ENCODE peak calls at places on chromosomes 3 and 15, in seven cellular contexts. O is upper lobe of right lung; J is CD8-positive, alpha-beta T cell; W is astrocyte; Y is heart left ventricle; C is GM23338; B is IMR-90. N is an unnamed sample.

GRCh38 chr3:173410836-173411235 is 13.3 kb downstream of the NLGN1 start:
- DNase-seq in W (no peak), O (no peak), C (no peak), B (no peak), J (no peak), Y (no peak), N (no peak)

GRCh38 chr3:127180859-127181258 is 12.1 kb upstream of the PRR23E start:
- DNase-seq in Y (no peak), W (no peak), C (no peak), J (no peak), O (peak; percentile 53), B (no peak), N (no peak)

GRCh38 chr3:149174901-149175300 is 45.5 kb downstream of the HPS3 start:
- DNase-seq in Y (no peak), O (no peak), J (no peak), B (no peak), C (no peak), W (peak; percentile 77), N (no peak)

GRCh38 chr15:90829942-90830440 is 38.4 kb upstream of the FURIN start:
- DNase-seq in J (peak; percentile 40), Y (no peak), B (no peak), O (peak; percentile 72), C (no peak), W (no peak), N (peak; percentile 49)

GRCh38 chr3:59212128-59212764 is 162.4 kb upstream of the CFAP20DC start:
- DNase-seq in B (peak; percentile 60), O (no peak), Y (no peak), W (peak; percentile 25), J (no peak), C (peak; percentile 74), N (peak; percentile 33)

GRCh38 chr15:91023720-91024119 is 1.3 kb upstream of the VPS33B start:
- DNase-seq in C (no peak), O (no peak), J (no peak), W (no peak), Y (no peak), B (no peak), N (no peak)

GRCh38 chr3:34396288-34396687 is 597.9 kb downstream of the PDCD6IP start:
- DNase-seq in W (no peak), Y (no peak), B (no peak), O (peak; percentile 70), C (no peak), J (no peak), N (no peak)

GRCh38 chr3:24318668-24319287 is 175.9 kb downstream of the THRB start:
- DNase-seq in B (peak; percentile 5), Y (no peak), W (peak; percentile 55), J (no peak), O (no peak), C (no peak), N (no peak)

GRCh38 chr3:105772635-105773034 is 96.2 kb downstream of the CBLB start:
- DNase-seq in C (no peak), O (no peak), W (no peak), J (no peak), B (no peak), Y (no peak), N (no peak)

GRCh38 chr15:71440479-71441071 is 325.3 kb downstream of the THSD4 start:
- DNase-seq in C (peak; percentile 59), O (no peak), B (peak; percentile 80), W (peak; percentile 57), J (no peak), Y (no peak), N (peak; percentile 24)

GRCh38 chr3:184282941-184283340 is 7.1 kb downstream of the ECE2 start:
- DNase-seq in O (no peak), B (no peak), J (no peak), Y (no peak), C (no peak), W (no peak), N (no peak)

GRCh38 chr15:68900032-68900431 is 30.3 kb upstream of the SPESP1 start:
- DNase-seq in O (no peak), W (no peak), J (no peak), B (no peak), C (no peak), Y (no peak), N (no peak)

DNA sequence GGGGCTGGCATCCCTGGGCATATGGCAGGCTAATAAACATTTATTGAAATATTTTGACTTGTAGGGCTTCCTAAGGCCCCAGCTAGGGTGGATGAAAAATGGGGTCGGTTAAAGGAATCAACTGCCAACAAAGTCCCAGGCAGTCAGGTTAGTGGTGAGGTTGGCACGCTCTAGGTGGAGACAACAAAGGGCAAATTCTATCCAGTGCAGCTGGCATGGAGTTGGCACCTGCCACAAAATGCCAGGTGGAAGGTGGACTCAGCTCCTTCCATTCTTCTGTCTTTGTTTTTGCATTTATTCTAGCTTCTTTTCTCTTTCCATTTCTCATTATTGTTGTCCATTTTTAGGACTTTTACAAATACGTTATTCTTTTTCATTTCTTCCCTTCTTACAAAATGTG is 31.0 kb downstream of the LCMT2 start:
- DNase-seq in C (no peak), Y (no peak), B (no peak), J (no peak), O (no peak), W (no peak), N (no peak)
- H3K27me3 ChIP-seq in C (no peaks in the 10 kb centered on the region), Y (peaks cover 27% of the 10 kb centered on the region), B (peaks cover 42% of the 10 kb centered on the region), J (no peaks in the 10 kb centered on the region), O (peaks cover 18% of the 10 kb centered on the region), W (peaks cover 13% of the 10 kb centered on the region), N (no peaks in the 10 kb centered on the region)

GRCh38 chr3:484302-484701 is 287.7 kb downstream of the CHL1 start:
- DNase-seq in O (no peak), Y (no peak), C (no peak), W (no peak), B (no peak), J (no peak), N (no peak)
- H3K4me3 ChIP-seq in O (no peak overlapping the region), Y (no peak overlapping the region), C (no peak overlapping the region), W (no peak overlapping the region), B (no peak overlapping the region), J (no peak overlapping the region), N (no peak overlapping the region)

GRCh38 chr3:133745108-133745507 is 1.1 kb upstream of the TF start:
- DNase-seq in J (no peak), B (no peak), O (no peak), W (no peak), Y (no peak), C (no peak), N (no peak)
- H3K27me3 ChIP-seq in J (peaks cover 10% of the 10 kb centered on the region), B (peaks cover 42% of the 10 kb centered on the region), O (peaks cover 26% of the 10 kb centered on the region), W (peaks cover 27% of the 10 kb centered on the region), Y (peaks cover 8% of the 10 kb centered on the region), C (peaks cover 26% of the 10 kb centered on the region), N (no peaks in the 10 kb centered on the region)

GRCh38 chr15:77818484-77819270 is 186.0 kb upstream of the LINGO1 start:
- DNase-seq in Y (no peak), C (peak; percentile 44), B (no peak), J (no peak), O (no peak), W (no peak), N (peak; percentile 76)

GRCh38 chr15:77819271-77819806 is 186.6 kb upstream of the LINGO1 start:
- DNase-seq in W (no peak), Y (no peak), B (no peak), O (no peak), C (peak; percentile 51), J (no peak), N (peak; percentile 86)

GRCh38 chr15:77816983-77817382 is 184.3 kb upstream of the LINGO1 start:
- DNase-seq in J (no peak), B (no peak), C (no peak), W (no peak), Y (no peak), O (no peak), N (peak; percentile 75)

GRCh38 chr15:77815015-77815414 is 182.3 kb upstream of the LINGO1 start:
- DNase-seq in C (no peak), W (no peak), Y (no peak), B (no peak), J (no peak), O (no peak), N (no peak)

GRCh38 chr15:77817434-77817833 is 184.7 kb upstream of the LINGO1 start:
- DNase-seq in B (no peak), O (no peak), C (no peak), J (no peak), W (no peak), Y (no peak), N (peak; percentile 64)
- H3K4me3 ChIP-seq in B (no peak overlapping the region), O (no peak overlapping the region), C (no peak overlapping the region), J (no peak overlapping the region), W (no peak overlapping the region), Y (no peak overlapping the region), N (no peak overlapping the region)

DNA sequence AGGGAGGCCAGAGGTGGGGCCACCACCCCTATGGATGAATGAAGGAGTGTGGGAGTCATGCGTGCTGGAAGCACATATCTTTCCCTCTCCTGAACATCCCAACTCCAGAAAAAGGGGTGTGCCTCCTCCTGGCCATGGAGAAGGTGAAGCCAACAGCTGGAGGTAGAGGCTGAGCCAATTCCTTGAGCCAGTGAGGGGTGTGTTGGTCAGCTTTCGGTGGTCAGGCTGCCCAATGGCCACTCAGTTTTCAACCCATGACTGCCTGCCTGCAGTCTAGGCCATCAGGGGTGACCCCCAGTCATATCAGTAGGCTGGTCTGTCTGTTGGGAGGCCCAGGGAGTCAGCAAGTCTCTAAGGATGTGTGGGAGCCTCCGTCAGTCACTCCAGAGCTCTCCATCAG is 13.6 kb downstream of the PTH1R start:
- DNase-seq in Y (peak; percentile 7), J (no peak), W (no peak), C (no peak), O (no peak), B (no peak), N (no peak)
- H3K27me3 ChIP-seq in Y (no peaks in the 10 kb centered on the region), J (peaks cover 3% of the 10 kb centered on the region), W (peaks cover 19% of the 10 kb centered on the region), C (peaks cover 69% of the 10 kb centered on the region), O (no peaks in the 10 kb centered on the region), B (peaks cover 54% of the 10 kb centered on the region), N (peaks cover 46% of the 10 kb centered on the region)

N was measured in H7.